ENCODE peak calls at places on chromosomes 11 and 22, in four cellular contexts. F, Q, T and H are unnamed samples.

GRCh38 chr11:6531267-6531752 is 34.2 kb downstream of the DNHD1 start:
- DNase-seq in F (peak; percentile 27), T (peak; percentile 66), Q (peak; percentile 31), H (peak; percentile 79)

GRCh38 chr11:70549796-70550195 is 151.5 kb downstream of the CTTN start:
- DNase-seq in T (no peak), F (no peak), Q (no peak), H (no peak)

GRCh38 chr11:34379081-34379480 is 21.3 kb upstream of the ABTB2 start:
- DNase-seq in Q (no peak), T (no peak), F (no peak), H (no peak)

GRCh38 chr11:77065878-77066228 is 918 bp upstream of the CAPN5 start:
- DNase-seq in T (no peak), Q (no peak), F (no peak), H (no peak)

GRCh38 chr22:41565403-41566054 is 4.7 kb downstream of the CSDC2 start:
- DNase-seq in T (peak; percentile 80), Q (peak; percentile 55), F (no peak), H (peak; percentile 71)

GRCh38 chr11:6646631-6647281 is 8.9 kb downstream of the DCHS1 start:
- DNase-seq in F (peak; percentile 61), Q (no peak), T (no peak), H (no peak)

GRCh38 chr11:9563196-9563730 is 10.2 kb upstream of the WEE1 start:
- DNase-seq in F (no peak), Q (no peak), T (no peak), H (no peak)

GRCh38 chr11:36300651-36301050 is 4.6 kb downstream of the PRR5L start:
- DNase-seq in Q (no peak), F (no peak), T (no peak), H (no peak)

GRCh38 chr11:125930076-125930450 is 15.8 kb upstream of the VSIG10L2 start:
- DNase-seq in F (no peak), Q (no peak), T (no peak), H (no peak)

GRCh38 chr11:38460901-38461300 is 1862.9 kb upstream of the RAG2 start:
- DNase-seq in F (no peak), Q (no peak), T (no peak), H (no peak)

GRCh38 chr11:132187814-132188213 is 817.4 kb downstream of the NTM start:
- DNase-seq in T (no peak), Q (no peak), F (no peak), H (no peak)

GRCh38 chr11:27277843-27278242 is 85.2 kb downstream of the CCDC34 start:
- DNase-seq in F (no peak), T (no peak), Q (no peak), H (no peak)
- TF ChIP-seq EP300 in F (no peak), T (no peak), Q (no peak), H (no peak)

GRCh38 chr11:91794146-91794545 is 430.5 kb upstream of the FAT3 start:
- DNase-seq in T (peak; percentile 46), F (no peak), Q (no peak), H (no peak)

GRCh38 chr11:91796999-91797398 is 427.6 kb upstream of the FAT3 start:
- DNase-seq in Q (no peak), T (no peak), F (no peak), H (peak; percentile 5)

GRCh38 chr11:91798240-91798639 is 426.4 kb upstream of the FAT3 start:
- DNase-seq in T (no peak), F (no peak), Q (no peak), H (no peak)

GRCh38 chr11:91792779-91793262 is 431.8 kb upstream of the FAT3 start:
- DNase-seq in T (peak; percentile 76), F (no peak), Q (no peak), H (no peak)

GRCh38 chr11:91795139-91795887 is 429.3 kb upstream of the FAT3 start:
- DNase-seq in F (no peak), Q (no peak), T (no peak), H (no peak)
- TF ChIP-seq MYC in F (no peak), Q (no peak), T (no peak), H (no peak)

GRCh38 chr11:3000032-3000961 is 8.2 kb upstream of the NAP1L4 start:
- DNase-seq in Q (no peak), F (no peak), T (no peak), H (no peak)

GRCh38 chr11:2996976-2997375 is 4.8 kb upstream of the NAP1L4 start:
- DNase-seq in T (no peak), Q (no peak), F (no peak), H (no peak)

GRCh38 chr11:2999464-2999998 is 7.4 kb upstream of the NAP1L4 start:
- DNase-seq in T (no peak), F (no peak), Q (no peak), H (no peak)

GRCh38 chr11:2997406-2997805 is 5.3 kb upstream of the NAP1L4 start:
- DNase-seq in F (no peak), T (no peak), Q (no peak), H (no peak)

GRCh38 chr11:2998073-2998850 is 6.1 kb upstream of the NAP1L4 start:
- DNase-seq in T (peak; percentile 29), F (no peak), Q (no peak), H (no peak)
- TF ChIP-seq EP300 in T (no peak), F (no peak), Q (no peak), H (no peak)

DNA sequence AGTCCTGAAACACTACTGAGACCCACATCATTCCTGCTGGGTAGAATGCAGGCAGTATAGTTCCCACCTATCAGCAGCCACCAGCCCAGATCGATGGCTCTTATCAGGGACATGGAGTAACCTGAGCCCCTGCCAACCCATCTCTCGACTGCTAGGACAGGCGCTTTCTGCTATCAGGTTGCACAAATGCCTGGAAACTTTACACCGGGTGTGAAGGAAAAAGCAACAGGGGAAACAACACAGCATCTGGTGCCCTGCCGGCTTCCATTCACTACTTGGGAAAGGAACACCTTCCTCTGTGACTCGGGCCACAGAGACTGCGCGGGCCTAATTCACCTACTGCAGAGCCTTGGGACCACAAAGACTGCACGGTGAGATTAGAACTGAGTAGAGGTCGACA is 18.5 kb downstream of the RBFOX2 start:
- DNase-seq in T (peak; percentile 16), F (no peak), Q (no peak), H (no peak)
- TF ChIP-seq MYC in T (no peak), F (no peak), Q (no peak), H (no peak)